ENCODE peak calls at places on chromosomes 12 and 14, in six cellular contexts. One of them, this sample, is unnamed.

GRCh38 chr12:57479376-57480115 is at the start of gene ARHGAP9:
- DNase-seq in aorta: no peak
- DNase-seq in ascending aorta: no peak
- DNase-seq in stomach: no peak
- DNase-seq in endodermal cell: no peak
- DNase-seq in CD4-positive, alpha-beta memory T cell: peak; percentile 90
- DNase-seq in this sample: no peak

GRCh38 chr12:89932950-89933349 is 224.3 kb upstream of the ATP2B1 start:
- DNase-seq in aorta: no peak
- DNase-seq in ascending aorta: no peak
- DNase-seq in stomach: no peak
- DNase-seq in endodermal cell: no peak
- DNase-seq in CD4-positive, alpha-beta memory T cell: no peak
- DNase-seq in this sample: no peak

GRCh38 chr12:122860052-122860853 is 25.0 kb downstream of the HIP1R start:
- DNase-seq in aorta: peak; percentile 91
- DNase-seq in ascending aorta: peak; percentile 89
- DNase-seq in stomach: peak; percentile 87
- DNase-seq in endodermal cell: peak; percentile 97
- DNase-seq in CD4-positive, alpha-beta memory T cell: peak; percentile 79
- DNase-seq in this sample: peak; percentile 86

GRCh38 chr12:848519-849191 is 96.3 kb downstream of the WNK1 start:
- DNase-seq in aorta: no peak
- DNase-seq in ascending aorta: no peak
- DNase-seq in stomach: no peak
- DNase-seq in endodermal cell: no peak
- DNase-seq in CD4-positive, alpha-beta memory T cell: no peak
- DNase-seq in this sample: peak; percentile 28

GRCh38 chr14:35883677-35884293 is 57.6 kb downstream of the BRMS1L start:
- DNase-seq in aorta: no peak
- DNase-seq in ascending aorta: no peak
- DNase-seq in stomach: peak; percentile 54
- DNase-seq in endodermal cell: peak; percentile 59
- DNase-seq in CD4-positive, alpha-beta memory T cell: no peak
- DNase-seq in this sample: peak; percentile 49

GRCh38 chr14:101509730-101510371 is 51.4 kb upstream of the DIO3 start:
- DNase-seq in aorta: peak; percentile 20
- DNase-seq in ascending aorta: peak; percentile 52
- DNase-seq in stomach: no peak
- DNase-seq in endodermal cell: no peak
- DNase-seq in CD4-positive, alpha-beta memory T cell: no peak
- DNase-seq in this sample: no peak

GRCh38 chr14:68784995-68785816 is 7.7 kb downstream of the ZFP36L1 start:
- DNase-seq in aorta: peak; percentile 68
- DNase-seq in ascending aorta: peak; percentile 61
- DNase-seq in stomach: peak; percentile 27
- DNase-seq in endodermal cell: peak; percentile 43
- DNase-seq in CD4-positive, alpha-beta memory T cell: no peak
- DNase-seq in this sample: peak; percentile 85

GRCh38 chr14:24258548-24259265 is 4.3 kb downstream of the TGM1 start:
- DNase-seq in aorta: no peak
- DNase-seq in ascending aorta: no peak
- DNase-seq in stomach: no peak
- DNase-seq in endodermal cell: no peak
- DNase-seq in CD4-positive, alpha-beta memory T cell: no peak
- DNase-seq in this sample: no peak

GRCh38 chr14:32087173-32087861 is 10.2 kb downstream of the ARHGAP5 start:
- DNase-seq in aorta: no peak
- DNase-seq in ascending aorta: no peak
- DNase-seq in stomach: no peak
- DNase-seq in endodermal cell: peak; percentile 59
- DNase-seq in CD4-positive, alpha-beta memory T cell: no peak
- DNase-seq in this sample: no peak

GRCh38 chr14:59869381-59870255 is 958 bp downstream of the RTN1 start:
- DNase-seq in aorta: no peak
- DNase-seq in ascending aorta: no peak
- DNase-seq in stomach: no peak
- DNase-seq in endodermal cell: peak; percentile 71
- DNase-seq in CD4-positive, alpha-beta memory T cell: no peak
- DNase-seq in this sample: no peak

GRCh38 chr14:20332946-20333782 is at the start of gene CCNB1IP1:
- DNase-seq in aorta: peak; percentile 56
- DNase-seq in ascending aorta: peak; percentile 84
- DNase-seq in stomach: peak; percentile 44
- DNase-seq in endodermal cell: peak; percentile 81
- DNase-seq in CD4-positive, alpha-beta memory T cell: peak; percentile 84
- DNase-seq in this sample: peak; percentile 90

GRCh38 chr12:124477109-124477915 is 90.1 kb downstream of the NCOR2 start:
- DNase-seq in aorta: no peak
- DNase-seq in ascending aorta: no peak
- DNase-seq in stomach: no peak
- DNase-seq in endodermal cell: no peak
- DNase-seq in CD4-positive, alpha-beta memory T cell: peak; percentile 42
- DNase-seq in this sample: no peak

GRCh38 chr14:94544726-94545125 is 16.5 kb upstream of the SERPINA4 start:
- DNase-seq in aorta: no peak
- DNase-seq in ascending aorta: no peak
- DNase-seq in stomach: no peak
- DNase-seq in endodermal cell: no peak
- DNase-seq in CD4-positive, alpha-beta memory T cell: no peak
- DNase-seq in this sample: no peak

GRCh38 chr14:68949236-68949965 is 29.7 kb downstream of the ACTN1 start:
- DNase-seq in aorta: peak; percentile 52
- DNase-seq in ascending aorta: no peak
- DNase-seq in stomach: no peak
- DNase-seq in endodermal cell: no peak
- DNase-seq in CD4-positive, alpha-beta memory T cell: no peak
- DNase-seq in this sample: no peak

GRCh38 chr12:9588749-9589148 is 19.0 kb downstream of the KLRB1 start:
- DNase-seq in aorta: no peak
- DNase-seq in ascending aorta: no peak
- DNase-seq in stomach: no peak
- DNase-seq in endodermal cell: no peak
- DNase-seq in CD4-positive, alpha-beta memory T cell: no peak
- DNase-seq in this sample: no peak

GRCh38 chr14:53796734-53797133 is 159.9 kb downstream of the BMP4 start:
- DNase-seq in aorta: no peak
- DNase-seq in ascending aorta: no peak
- DNase-seq in stomach: no peak
- DNase-seq in endodermal cell: no peak
- DNase-seq in CD4-positive, alpha-beta memory T cell: no peak
- DNase-seq in this sample: no peak

GRCh38 chr12:52636189-52636588 is 15.8 kb downstream of the KRT2 start:
- DNase-seq in aorta: no peak
- DNase-seq in ascending aorta: peak; percentile 31
- DNase-seq in stomach: no peak
- DNase-seq in endodermal cell: peak; percentile 35
- DNase-seq in CD4-positive, alpha-beta memory T cell: no peak
- DNase-seq in this sample: no peak

GRCh38 chr14:89507521-89507920 is 90.5 kb upstream of the FOXN3 start:
- DNase-seq in aorta: no peak
- DNase-seq in ascending aorta: no peak
- DNase-seq in stomach: no peak
- DNase-seq in endodermal cell: no peak
- DNase-seq in CD4-positive, alpha-beta memory T cell: no peak
- DNase-seq in this sample: peak; percentile 76

GRCh38 chr12:95549392-95550084 is 1.7 kb downstream of the USP44 start:
- DNase-seq in aorta: no peak
- DNase-seq in ascending aorta: no peak
- DNase-seq in stomach: no peak
- DNase-seq in endodermal cell: peak; percentile 77
- DNase-seq in CD4-positive, alpha-beta memory T cell: no peak
- DNase-seq in this sample: no peak

DNA sequence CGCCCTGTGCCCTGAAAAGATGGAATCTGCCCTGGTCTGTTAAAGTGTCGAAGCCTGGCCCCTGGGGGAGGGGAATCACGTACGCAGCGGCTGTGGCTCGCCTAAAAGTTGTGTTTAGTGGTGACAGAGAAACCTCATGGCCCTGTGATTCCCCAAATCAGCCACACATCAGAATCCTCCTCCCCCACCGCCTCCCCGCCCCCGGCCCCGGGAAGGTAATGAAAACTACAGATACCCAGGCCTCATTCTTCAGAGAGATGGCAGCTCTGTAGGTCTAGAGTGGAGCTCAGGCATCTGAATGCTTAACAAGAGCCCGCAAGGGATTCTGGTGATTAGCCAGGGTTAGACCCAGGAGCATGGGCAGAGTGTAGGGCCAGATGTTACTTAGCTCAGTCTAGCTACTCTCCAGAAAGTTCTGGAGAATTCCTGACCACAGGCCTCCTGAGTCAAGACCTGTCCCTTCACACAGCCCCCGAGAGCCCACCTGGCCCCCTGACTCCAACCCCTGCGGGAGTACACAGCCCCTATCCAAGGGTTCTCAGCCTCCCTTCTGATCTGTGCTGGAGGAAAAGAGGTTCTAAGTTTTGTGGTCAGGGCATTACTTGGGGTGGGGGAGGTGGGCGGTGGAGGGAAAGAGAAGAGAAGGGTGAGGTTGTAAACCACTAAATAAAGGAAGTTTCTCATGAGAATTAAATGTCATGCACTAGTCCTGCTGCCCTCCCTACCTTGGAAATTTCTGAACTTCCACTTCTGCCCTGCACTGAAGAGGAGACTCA is 114.8 kb downstream of the PLXNC1 start:
- DNase-seq in aorta: peak; percentile 64
- DNase-seq in ascending aorta: no peak
- DNase-seq in stomach: no peak
- DNase-seq in endodermal cell: peak; percentile 61
- DNase-seq in CD4-positive, alpha-beta memory T cell: peak; percentile 83
- DNase-seq in this sample: no peak
- H3K4me3 ChIP-seq in aorta: no peak overlapping the region
- H3K4me3 ChIP-seq in ascending aorta: peak overlapping the region; percentile 46
- H3K4me3 ChIP-seq in stomach: peak overlapping the region; percentile 55
- H3K4me3 ChIP-seq in endodermal cell: no peak overlapping the region
- H3K4me3 ChIP-seq in CD4-positive, alpha-beta memory T cell: peak overlapping the region; percentile 84
- H3K4me3 ChIP-seq in this sample: peak overlapping the region; percentile 55

DNA sequence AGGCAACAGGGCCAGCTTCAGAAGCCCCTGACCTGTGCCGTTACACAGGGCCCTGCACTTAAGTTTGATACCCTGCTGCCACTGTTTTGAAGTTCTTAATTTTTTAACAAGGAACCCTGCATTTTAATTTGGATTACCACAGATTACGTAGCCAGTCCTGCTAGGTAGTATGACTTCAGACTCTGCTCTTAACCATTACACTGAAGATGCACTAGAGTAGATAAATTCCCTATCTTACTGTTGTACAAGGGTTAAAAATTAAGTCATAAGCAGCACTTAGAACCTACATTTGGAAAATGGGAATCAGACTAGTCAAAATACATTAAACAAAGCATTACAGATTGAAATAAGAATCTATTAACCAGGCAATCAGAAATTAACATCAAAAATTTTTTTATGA is 2.3 kb downstream of the GNPNAT1 start:
- DNase-seq in aorta: no peak
- DNase-seq in ascending aorta: no peak
- DNase-seq in stomach: no peak
- DNase-seq in endodermal cell: no peak
- DNase-seq in CD4-positive, alpha-beta memory T cell: no peak
- DNase-seq in this sample: no peak
- H3K4me3 ChIP-seq in aorta: no peak overlapping the region
- H3K4me3 ChIP-seq in ascending aorta: no peak overlapping the region
- H3K4me3 ChIP-seq in stomach: peak overlapping the region; percentile 73
- H3K4me3 ChIP-seq in endodermal cell: peak overlapping the region; percentile 87
- H3K4me3 ChIP-seq in CD4-positive, alpha-beta memory T cell: no peak overlapping the region
- H3K4me3 ChIP-seq in this sample: no peak overlapping the region

DNA sequence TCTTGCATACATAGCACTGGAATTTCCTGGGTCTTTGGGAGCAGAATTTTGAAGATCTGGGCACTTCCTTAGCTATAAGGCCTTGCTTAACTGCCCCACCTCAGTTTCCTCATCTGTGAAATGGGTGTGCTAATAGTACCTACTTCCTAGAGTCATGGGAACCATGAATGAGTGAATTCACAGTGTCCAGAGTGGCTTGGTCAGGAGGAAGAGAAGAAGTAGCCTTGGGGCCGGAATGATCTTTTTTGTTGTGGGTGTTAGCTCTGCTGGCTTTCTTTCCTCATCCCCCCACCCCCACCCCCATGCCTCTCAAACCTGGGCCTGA is 2.4 kb downstream of the SH2B3 start:
- DNase-seq in aorta: no peak
- DNase-seq in ascending aorta: no peak
- DNase-seq in stomach: no peak
- DNase-seq in endodermal cell: no peak
- DNase-seq in CD4-positive, alpha-beta memory T cell: no peak
- DNase-seq in this sample: no peak
- H3K4me3 ChIP-seq in aorta: no peak overlapping the region
- H3K4me3 ChIP-seq in ascending aorta: no peak overlapping the region
- H3K4me3 ChIP-seq in stomach: no peak overlapping the region
- H3K4me3 ChIP-seq in endodermal cell: no peak overlapping the region
- H3K4me3 ChIP-seq in CD4-positive, alpha-beta memory T cell: peak overlapping the region; percentile 90
- H3K4me3 ChIP-seq in this sample: peak overlapping the region; percentile 76

GRCh38 chr12:132180648-132181546 is 36.6 kb downstream of the NOC4L start:
- DNase-seq in aorta: peak; percentile 26
- DNase-seq in ascending aorta: no peak
- DNase-seq in stomach: no peak
- DNase-seq in endodermal cell: no peak
- DNase-seq in CD4-positive, alpha-beta memory T cell: no peak
- DNase-seq in this sample: no peak

GRCh38 chr12:132179431-132180362 is 35.4 kb downstream of the NOC4L start:
- DNase-seq in aorta: no peak
- DNase-seq in ascending aorta: no peak
- DNase-seq in stomach: no peak
- DNase-seq in endodermal cell: no peak
- DNase-seq in CD4-positive, alpha-beta memory T cell: no peak
- DNase-seq in this sample: no peak

GRCh38 chr12:132178314-132178713 is 34.1 kb downstream of the NOC4L start:
- DNase-seq in aorta: peak; percentile 26
- DNase-seq in ascending aorta: no peak
- DNase-seq in stomach: no peak
- DNase-seq in endodermal cell: no peak
- DNase-seq in CD4-positive, alpha-beta memory T cell: no peak
- DNase-seq in this sample: no peak

GRCh38 chr12:132176920-132177551 is 32.8 kb downstream of the NOC4L start:
- DNase-seq in aorta: peak; percentile 39
- DNase-seq in ascending aorta: no peak
- DNase-seq in stomach: no peak
- DNase-seq in endodermal cell: no peak
- DNase-seq in CD4-positive, alpha-beta memory T cell: no peak
- DNase-seq in this sample: no peak

DNA sequence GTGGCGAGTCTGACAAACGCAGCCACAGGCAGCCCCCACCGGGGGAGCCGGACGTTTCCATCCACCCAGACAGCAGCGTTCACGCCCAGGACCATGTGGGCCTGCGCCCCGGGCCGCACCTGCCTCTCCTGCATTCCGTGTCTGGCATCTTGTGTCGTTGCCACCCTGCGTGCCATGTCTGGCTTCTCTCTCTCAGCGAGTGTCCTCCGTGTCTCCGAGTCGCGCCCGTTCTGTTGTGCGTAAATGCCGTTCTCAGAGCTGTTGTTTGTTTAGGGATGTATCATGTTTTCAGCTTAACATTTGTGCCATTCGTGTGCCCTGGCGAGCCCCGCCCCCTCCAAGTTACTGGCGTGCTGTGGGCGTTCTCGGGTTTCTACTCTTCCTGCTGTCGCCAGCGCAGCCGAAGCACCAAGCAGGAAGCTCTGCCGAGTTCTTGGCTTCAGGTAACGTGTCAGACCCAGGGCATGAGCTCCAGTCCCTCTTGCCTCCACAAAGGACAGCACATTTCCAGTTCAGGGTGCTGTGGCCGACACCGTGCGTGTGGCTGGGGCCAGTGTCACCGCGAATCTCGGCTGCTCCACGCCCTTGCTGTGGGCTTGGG is 34.6 kb downstream of the NOC4L start:
- DNase-seq in aorta: peak; percentile 37
- DNase-seq in ascending aorta: no peak
- DNase-seq in stomach: no peak
- DNase-seq in endodermal cell: no peak
- DNase-seq in CD4-positive, alpha-beta memory T cell: peak; percentile 76
- DNase-seq in this sample: no peak
- H3K4me3 ChIP-seq in aorta: no peak overlapping the region
- H3K4me3 ChIP-seq in ascending aorta: no peak overlapping the region
- H3K4me3 ChIP-seq in stomach: no peak overlapping the region
- H3K4me3 ChIP-seq in endodermal cell: no peak overlapping the region
- H3K4me3 ChIP-seq in CD4-positive, alpha-beta memory T cell: peak overlapping the region; percentile 20
- H3K4me3 ChIP-seq in this sample: no peak overlapping the region

This sample was measured in cardiac fibroblast.